ENCODE peak calls at places on chromosome 5, in five cellular contexts. M is GM23248, C is A673, O is fibroblast of lung, V is GM12878. N is an unnamed sample.

GRCh38 chr5:84597904-84598303 is 213.2 kb upstream of the EDIL3 start:
- DNase-seq in M (no peak), C (no peak), O (no peak), V (no peak), N (no peak)

GRCh38 chr5:29811914-29812679 is 1381.4 kb upstream of the CDH6 start:
- DNase-seq in M (no peak), C (peak), O (no peak), V (no peak), N (peak)

GRCh38 chr5:16918891-16919671 is 17.0 kb downstream of the MYO10 start:
- DNase-seq in M (no peak), C (no peak), O (no peak), V (no peak), N (no peak)

GRCh38 chr5:14687023-14687665 is 22.6 kb downstream of the OTULIN start:
- DNase-seq in M (peak), C (no peak), O (no peak), V (no peak), N (no peak)

GRCh38 chr5:157312492-157312891 is 46.6 kb downstream of the CYFIP2 start:
- DNase-seq in M (peak), C (peak), O (peak), V (peak), N (peak)

GRCh38 chr5:102711525-102712240 is 43.4 kb upstream of the PAM start:
- DNase-seq in M (peak), C (no peak), O (no peak), V (no peak), N (no peak)

GRCh38 chr5:159912033-159912800 is 4.1 kb upstream of the ADRA1B start:
- DNase-seq in M (peak), C (no peak), O (peak), V (no peak), N (no peak)

GRCh38 chr5:151708126-151708525 is 21.4 kb upstream of the SPARC start:
- DNase-seq in M (no peak), C (peak), O (no peak), V (no peak), N (no peak)

GRCh38 chr5:60872892-60873291 is 28.8 kb upstream of the ELOVL7 start:
- DNase-seq in M (no peak), C (no peak), O (no peak), V (no peak), N (no peak)

GRCh38 chr5:50667079-50667652 is 729 bp downstream of the PARP8 start:
- DNase-seq in M (peak), C (peak), O (peak), V (no peak), N (peak)

GRCh38 chr5:55234171-55234700 is 828 bp upstream of the CCNO start:
- DNase-seq in M (peak), C (peak), O (no peak), V (no peak), N (peak)
- TF ChIP-seq EZH2 in M (no peak), C (no peak), O (peak), V (peak), N (no peak)

GRCh38 chr5:78649220-78649700 is 688 bp upstream of the LHFPL2 start:
- DNase-seq in M (peak), C (peak), O (peak), V (no peak), N (peak)

GRCh38 chr5:78651468-78651867 is 2.9 kb upstream of the LHFPL2 start:
- DNase-seq in M (no peak), C (no peak), O (no peak), V (no peak), N (no peak)

GRCh38 chr5:78650562-78650930 is 2.0 kb upstream of the LHFPL2 start:
- DNase-seq in M (no peak), C (no peak), O (no peak), V (no peak), N (no peak)

GRCh38 chr5:78648359-78649219 is at the start of gene LHFPL2:
- DNase-seq in M (peak), C (peak), O (peak), V (no peak), N (peak)

DNA sequence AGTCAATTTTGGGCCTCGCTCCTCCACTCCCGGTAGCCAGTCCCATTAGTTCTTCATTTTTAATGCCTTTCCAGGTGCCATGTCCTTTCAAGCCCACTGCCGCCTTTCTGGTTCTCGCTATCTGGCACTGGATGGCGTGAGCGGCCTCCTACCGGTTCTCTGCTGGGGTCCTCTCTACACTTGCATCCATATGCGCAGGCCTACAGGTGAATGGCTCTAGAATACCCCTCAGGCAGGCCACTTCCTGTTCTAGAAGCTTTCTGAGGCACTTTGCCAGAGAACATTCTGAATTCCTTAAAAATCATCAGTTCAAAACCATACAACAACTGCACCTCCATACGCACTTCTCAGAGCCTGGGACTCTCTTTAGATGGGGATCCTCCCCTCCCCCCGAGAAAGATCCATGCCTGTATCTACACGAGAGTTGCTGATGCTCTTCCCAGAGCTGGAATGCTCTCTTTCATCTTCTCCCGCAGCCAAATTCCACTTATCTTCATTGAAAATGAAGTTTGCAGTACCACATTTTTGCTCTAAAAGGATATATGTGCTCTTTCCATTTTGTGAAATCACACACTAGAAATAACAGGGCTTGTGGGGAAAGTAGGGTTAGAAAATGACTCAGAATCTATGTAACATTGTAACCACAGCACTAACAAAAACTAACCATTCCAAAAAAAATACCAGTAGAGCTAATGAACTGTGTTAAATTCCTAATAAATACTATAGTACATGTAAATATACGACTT is 1.4 kb upstream of the LHFPL2 start:
- DNase-seq in M (peak), C (no peak), O (peak), V (no peak), N (peak)
- H3K4me3 ChIP-seq in M (no peak), C (no peak), O (no peak), V (no peak), N (peak)

DNA sequence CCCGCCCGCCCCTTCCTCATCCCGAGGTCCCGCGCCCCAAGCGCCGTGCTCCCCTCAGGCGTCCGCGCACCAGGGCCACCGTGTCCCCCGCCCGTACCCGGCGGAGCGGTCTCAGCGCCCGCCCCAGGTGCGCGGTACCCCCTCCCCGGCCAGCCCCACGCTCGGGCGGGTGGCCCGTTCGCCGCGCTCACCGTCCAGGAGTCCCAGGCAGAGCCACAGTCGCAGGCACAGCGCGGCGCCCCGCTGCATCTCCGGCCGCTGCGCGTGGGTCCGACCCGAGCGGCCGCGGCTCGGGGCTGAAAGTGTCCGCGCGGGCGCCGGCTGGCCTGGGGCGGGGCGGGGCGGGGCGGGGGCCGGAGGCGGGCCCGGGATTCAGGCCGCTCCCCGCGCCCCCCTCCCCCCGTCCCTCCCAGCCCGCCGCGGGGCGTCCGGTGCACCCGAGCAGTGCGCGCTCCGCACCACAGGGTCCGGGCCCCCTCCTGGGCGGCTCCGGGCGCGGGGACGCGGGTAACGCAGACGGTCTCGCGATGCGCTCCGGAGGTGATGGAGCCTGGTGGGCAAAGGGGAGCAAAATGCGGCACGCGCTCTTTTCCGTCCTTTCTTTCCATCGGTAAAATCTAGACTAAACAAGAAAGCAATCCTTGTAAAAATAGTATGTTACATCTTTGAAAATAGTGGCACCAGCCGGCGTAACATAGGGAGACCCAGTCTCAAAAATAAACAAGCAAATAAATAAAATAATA is at the start of gene FLT4:
- DNase-seq in M (no peak), C (no peak), O (no peak), V (no peak), N (peak)
- TF ChIP-seq EZH2 in M (no peak), C (peak), O (no peak), V (no peak), N (peak)

DNA sequence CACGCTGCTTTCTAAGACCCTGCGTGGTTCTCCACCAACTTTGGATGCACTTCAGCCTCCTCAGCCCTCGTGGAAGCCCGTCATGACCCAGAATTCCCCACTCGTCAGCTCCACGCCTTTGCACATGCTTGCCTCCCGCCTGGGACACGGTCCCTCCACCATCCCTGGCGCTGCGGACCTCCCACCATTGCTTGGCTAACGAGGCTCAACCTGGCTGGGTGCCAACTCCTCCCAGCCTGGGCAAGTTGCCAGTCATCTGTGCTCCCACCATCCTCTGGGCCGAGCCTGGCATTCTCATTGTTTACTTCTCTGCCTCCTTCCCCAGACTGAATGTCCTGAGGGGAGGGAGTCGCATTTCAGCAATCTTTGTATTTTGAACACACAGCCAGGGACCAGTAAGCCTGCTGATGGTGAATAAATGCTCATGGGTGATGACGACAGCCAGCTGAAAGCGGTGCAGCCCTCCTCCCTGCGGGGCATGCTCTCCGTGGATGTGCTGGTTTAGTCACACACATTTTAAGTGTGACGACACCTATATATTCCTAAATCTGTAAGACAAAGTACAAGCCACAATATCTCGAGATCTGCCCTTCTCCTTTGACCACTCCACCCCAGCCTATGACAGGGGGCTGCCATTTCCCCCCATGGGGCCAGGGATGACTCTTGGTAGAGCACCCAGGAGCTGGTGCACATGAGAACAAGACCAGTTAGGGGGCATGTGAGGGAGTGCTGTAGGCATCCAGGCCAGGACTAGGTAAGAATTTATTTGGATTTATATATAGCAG is 37.6 kb downstream of the ANKRD33B start:
- DNase-seq in M (peak), C (peak), O (peak), V (no peak), N (no peak)
- H3K4me3 ChIP-seq in M (peak), C (no peak), O (no peak), V (peak), N (no peak)

GRCh38 chr5:116573279-116573616 is 1.4 kb downstream of the SEMA6A start:
- DNase-seq in M (peak), C (no peak), O (no peak), V (no peak), N (peak)

GRCh38 chr5:116575635-116576042 is 1.0 kb upstream of the SEMA6A start:
- DNase-seq in M (peak), C (peak), O (no peak), V (no peak), N (peak)

GRCh38 chr5:116574682-116575634 is at the start of gene SEMA6A:
- DNase-seq in M (peak), C (peak), O (peak), V (peak), N (peak)

GRCh38 chr5:116572375-116573278 is 2.0 kb downstream of the SEMA6A start:
- DNase-seq in M (peak), C (no peak), O (peak), V (no peak), N (peak)

DNA sequence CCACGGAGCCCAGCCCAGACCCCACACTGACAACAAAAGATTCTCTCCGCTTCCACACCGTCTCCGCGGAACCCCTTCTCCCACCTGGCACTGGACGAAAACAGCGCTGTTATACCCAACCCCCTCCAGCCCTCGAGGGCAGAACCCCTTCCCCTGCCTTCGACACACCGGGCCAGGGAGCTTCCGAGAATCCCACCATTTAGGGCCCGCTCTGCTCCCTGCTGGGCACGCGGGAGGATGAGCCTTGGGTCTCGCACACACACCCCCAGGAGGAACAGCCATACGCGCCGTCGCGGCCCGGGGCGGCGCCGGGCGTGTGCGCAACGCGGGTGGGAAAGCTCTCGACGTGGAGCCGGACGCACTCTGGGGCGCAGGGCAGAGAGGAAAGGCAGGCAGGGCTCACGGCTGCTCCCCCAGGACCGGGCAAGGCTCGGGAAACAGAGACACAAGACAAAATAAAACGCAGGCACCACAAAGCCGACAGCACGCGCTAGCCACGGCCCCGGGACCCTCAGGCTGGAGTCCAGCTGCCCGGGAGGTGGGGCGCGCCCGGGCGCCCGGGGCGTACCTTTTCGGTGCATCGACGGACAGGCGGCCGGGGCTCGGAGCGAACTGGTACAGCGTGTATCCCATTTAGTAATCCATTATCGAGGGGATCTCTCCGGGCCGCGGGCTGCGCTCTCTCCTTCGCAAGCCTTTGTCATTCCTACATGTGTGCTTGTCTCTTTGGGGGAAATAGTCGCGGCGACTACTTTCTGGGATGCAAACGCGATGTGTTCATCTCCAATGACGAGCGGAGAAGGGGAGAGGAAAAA is 799 bp downstream of the SEMA6A start:
- DNase-seq in M (peak), C (no peak), O (peak), V (no peak), N (peak)
- TF ChIP-seq EZH2 in M (peak), C (no peak), O (no peak), V (peak), N (no peak)

GRCh38 chr5:96326902-96327301 is 106.1 kb downstream of the PCSK1 start:
- DNase-seq in M (no peak), C (no peak), O (no peak), V (no peak), N (no peak)
- H3K4me3 ChIP-seq in M (no peak), C (no peak), O (no peak), V (no peak), N (no peak)

DNA sequence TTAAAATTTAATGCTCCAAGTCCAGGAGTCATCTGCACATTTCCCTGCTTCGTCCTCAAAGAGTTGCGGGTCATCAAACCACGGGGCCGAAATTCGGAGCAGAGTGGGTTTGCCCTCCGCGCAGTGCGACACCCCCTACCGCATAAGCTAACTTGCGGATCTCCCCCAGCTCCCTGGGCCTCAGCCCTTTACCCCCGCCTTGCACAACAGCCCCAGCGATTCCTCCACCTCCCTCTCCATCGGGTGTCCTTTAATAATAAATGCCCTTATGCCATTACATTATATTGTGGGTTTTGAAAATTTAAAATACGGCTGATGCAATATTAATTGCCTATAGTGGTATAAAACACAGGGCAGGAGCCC is 3.9 kb downstream of the POU4F3 start:
- DNase-seq in M (no peak), C (no peak), O (no peak), V (no peak), N (no peak)
- TF ChIP-seq EZH2 in M (no peak), C (no peak), O (peak), V (no peak), N (no peak)

GRCh38 chr5:32138839-32139493 is 35.2 kb downstream of the GOLPH3 start:
- DNase-seq in M (peak), C (peak), O (no peak), V (no peak), N (peak)
- H3K4me3 ChIP-seq in M (no peak), C (peak), O (no peak), V (no peak), N (no peak)

DNA sequence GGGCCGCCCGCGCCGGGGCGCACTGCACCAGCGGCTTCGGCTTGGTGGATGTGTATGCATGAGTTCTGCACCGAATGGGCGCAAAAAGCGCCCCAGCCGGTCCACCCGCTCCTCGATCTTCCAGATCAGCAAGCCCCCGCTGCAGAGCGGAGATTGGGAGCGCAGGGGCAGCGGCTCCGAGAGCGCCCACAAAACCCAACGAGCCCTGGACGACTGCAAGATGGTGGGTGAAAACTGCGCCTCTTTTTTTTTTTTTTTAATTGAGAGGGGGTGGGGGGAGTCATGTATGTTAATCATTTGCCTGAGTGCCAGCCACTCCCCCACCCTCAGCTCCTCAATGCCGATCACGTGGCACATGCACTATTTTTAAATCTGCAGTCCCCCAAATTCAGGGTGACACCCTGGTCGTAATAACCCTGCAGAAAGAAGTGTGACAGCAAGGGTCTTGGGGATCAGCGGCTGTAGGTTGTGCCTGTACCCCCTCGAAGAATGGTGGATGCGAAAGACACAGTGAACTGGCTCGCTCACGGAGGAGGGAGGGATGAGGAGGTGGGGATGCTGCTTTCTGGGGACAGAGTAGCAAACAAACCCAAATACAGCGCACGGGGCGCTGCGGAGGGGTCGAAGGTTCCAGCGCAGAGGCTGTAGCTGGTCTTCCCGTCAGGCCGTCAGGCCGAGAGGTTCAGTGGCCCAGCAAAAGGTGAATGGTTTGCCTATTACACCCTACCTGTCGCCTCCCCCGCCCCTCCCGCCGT is 929 bp downstream of the RGS7BP start:
- DNase-seq in M (no peak), C (no peak), O (no peak), V (no peak), N (peak)
- TF ChIP-seq EZH2 in M (no peak), C (no peak), O (no peak), V (no peak), N (peak)

DNA sequence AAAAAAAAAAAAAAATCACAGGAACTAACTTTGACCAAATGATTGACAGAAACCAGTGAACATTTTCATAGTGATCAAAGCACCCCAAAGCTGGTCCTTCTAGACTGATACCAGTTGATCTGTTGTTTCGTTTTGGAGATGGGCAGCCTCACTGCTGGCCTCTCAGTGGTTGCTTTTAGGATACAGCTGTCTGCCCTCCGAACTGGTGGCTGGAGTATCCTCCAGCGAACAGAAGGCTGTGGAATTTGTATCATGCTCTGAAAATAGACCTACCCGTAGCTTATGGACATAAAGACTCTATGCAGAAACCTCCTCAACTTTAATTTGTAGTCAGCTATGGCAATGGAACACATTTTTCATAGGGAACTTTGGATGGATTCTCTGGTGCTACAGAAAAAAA is 49.0 kb downstream of the DCP2 start:
- DNase-seq in M (no peak), C (no peak), O (no peak), V (no peak), N (no peak)
- H3K4me3 ChIP-seq in M (no peak), C (no peak), O (no peak), V (no peak), N (no peak)

N was measured in neural progenitor cell.